ENCODE peak calls at places on chromosomes 5 and 9, in four cellular contexts. L is K562, V is WTC11, U is GM12878. K is an unnamed sample.

GRCh38 chr9:97714435-97714834 is 17.3 kb upstream of the XPA start:
- DNase-seq in U (no peak), V (no peak), L (no peak), K (peak; percentile 18)

GRCh38 chr9:2466703-2467102 is 154.9 kb upstream of the VLDLR start:
- DNase-seq in U (no peak), V (no peak), L (no peak), K (no peak)

GRCh38 chr5:135371738-135372232 is 27.2 kb downstream of the MACROH2A1 start:
- DNase-seq in L (no peak), U (no peak), V (no peak), K (no peak)

GRCh38 chr9:126226991-126227937 is 99.4 kb upstream of the MVB12B start:
- DNase-seq in U (no peak), L (no peak), V (no peak), K (no peak)

GRCh38 chr9:105432247-105432857 is 15.5 kb upstream of the FSD1L start:
- DNase-seq in V (no peak), L (no peak), U (no peak), K (peak; percentile 70)

GRCh38 chr5:136133416-136134383 is 1.1 kb downstream of the SMAD5 start:
- DNase-seq in V (peak; percentile 18), L (peak; percentile 64), U (no peak), K (peak; percentile 52)

GRCh38 chr5:73748510-73749410 is 122.8 kb downstream of the ARHGEF28 start:
- DNase-seq in U (no peak), L (no peak), V (no peak), K (no peak)

GRCh38 chr5:147892696-147893296 is 13.5 kb downstream of the C5orf46 start:
- DNase-seq in V (no peak), L (no peak), U (no peak), K (no peak)

GRCh38 chr5:86968311-86968753 is 299.4 kb upstream of the RASA1 start:
- DNase-seq in U (no peak), V (no peak), L (peak; percentile 10), K (peak; percentile 20)

GRCh38 chr9:108475813-108476212 is 380.0 kb downstream of the ACTL7B start:
- DNase-seq in V (no peak), U (no peak), L (no peak), K (peak; percentile 23)

GRCh38 chr5:15499528-15500325 is at the start of gene FBXL7:
- DNase-seq in V (peak; percentile 83), U (no peak), L (no peak), K (peak; percentile 4)

GRCh38 chr9:99354104-99354503 is 132.0 kb downstream of the SEC61B start:
- DNase-seq in V (no peak), L (no peak), U (no peak), K (no peak)

GRCh38 chr5:103389362-103389761 is 130.8 kb downstream of the MACIR start:
- DNase-seq in L (no peak), V (no peak), U (no peak), K (no peak)

GRCh38 chr5:90689064-90689463 is 130.5 kb downstream of the ADGRV1 start:
- DNase-seq in U (no peak), L (peak; percentile 36), V (peak; percentile 18), K (no peak)

GRCh38 chr9:23590601-23591000 is 235.4 kb downstream of the ELAVL2 start:
- DNase-seq in L (no peak), V (no peak), U (no peak), K (no peak)

GRCh38 chr5:162488077-162488476 is 420.5 kb downstream of the GABRG2 start:
- DNase-seq in L (no peak), U (no peak), V (no peak), K (no peak)

GRCh38 chr5:4584982-4585381 is 555.1 kb upstream of the ADAMTS16 start:
- DNase-seq in U (no peak), L (no peak), V (no peak), K (no peak)

GRCh38 chr5:20572560-20572959 is 584.6 kb upstream of the CDH18 start:
- DNase-seq in V (no peak), U (no peak), L (no peak), K (no peak)

GRCh38 chr9:124858330-124859046 is 3.3 kb downstream of the RPL35 start:
- DNase-seq in V (no peak), U (no peak), L (no peak), K (no peak)

GRCh38 chr5:109062669-109063068 is 315.0 kb downstream of the FER start:
- DNase-seq in U (no peak), L (no peak), V (no peak), K (no peak)

GRCh38 chr5:53877243-53877642 is 316.8 kb downstream of the NDUFS4 start:
- DNase-seq in V (no peak), U (no peak), L (no peak), K (no peak)

GRCh38 chr5:77292026-77292757 is 81.7 kb downstream of the PDE8B start:
- DNase-seq in V (no peak), L (no peak), U (no peak), K (no peak)

GRCh38 chr9:36450110-36450732 is 50.2 kb upstream of the RNF38 start:
- DNase-seq in L (peak; percentile 54), U (no peak), V (no peak), K (peak; percentile 66)

GRCh38 chr9:112532427-112532826 is 45.8 kb downstream of the KIAA1958 start:
- DNase-seq in U (no peak), L (no peak), V (no peak), K (no peak)

GRCh38 chr5:74772359-74772758 is 5.3 kb downstream of the NSA2 start:
- DNase-seq in V (no peak), L (no peak), U (no peak), K (peak; percentile 62)

GRCh38 chr5:143600396-143601075 is 197.1 kb upstream of the NR3C1 start:
- DNase-seq in U (no peak), L (no peak), V (no peak), K (peak; percentile 76)

GRCh38 chr5:151096001-151096373 is 15.2 kb upstream of the TNIP1 start:
- DNase-seq in V (no peak), U (no peak), L (no peak), K (no peak)

GRCh38 chr5:41722359-41722950 is 147.8 kb downstream of the OXCT1 start:
- DNase-seq in L (no peak), V (peak; percentile 14), U (no peak), K (no peak)
- TF ChIP-seq ETV6 in L (no peak), V (no peak), U (no peak), K (no peak)

GRCh38 chr5:80958611-80959010 is 1.6 kb upstream of the RASGRF2 start:
- DNase-seq in V (no peak), U (no peak), L (no peak), K (no peak)
- TF ChIP-seq ETV6 in V (no peak), U (no peak), L (no peak), K (no peak)

DNA sequence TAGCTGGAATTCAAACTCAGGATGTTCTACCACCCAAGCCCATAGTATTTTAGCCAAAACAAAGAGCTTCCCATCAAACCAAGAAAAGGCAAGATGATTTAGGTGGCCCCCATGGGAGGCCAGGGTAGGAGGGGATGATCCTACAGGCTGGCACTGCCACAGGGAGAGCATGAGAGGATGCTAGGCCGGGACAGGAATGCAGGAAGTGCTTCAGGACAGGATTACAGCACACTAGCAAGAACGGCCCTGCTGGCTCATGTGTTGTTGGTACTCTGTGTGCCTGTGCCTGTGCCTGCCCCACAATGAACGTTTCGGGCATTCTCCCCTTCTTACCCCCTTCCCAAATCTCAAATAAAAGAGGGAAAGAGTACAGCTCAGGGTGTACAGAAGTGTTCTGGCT is 110.7 kb upstream of the TRIM32 start:
- DNase-seq in U (no peak), L (no peak), V (no peak), K (no peak)
- TF ChIP-seq ETV6 in U (no peak), L (no peak), V (no peak), K (no peak)

DNA sequence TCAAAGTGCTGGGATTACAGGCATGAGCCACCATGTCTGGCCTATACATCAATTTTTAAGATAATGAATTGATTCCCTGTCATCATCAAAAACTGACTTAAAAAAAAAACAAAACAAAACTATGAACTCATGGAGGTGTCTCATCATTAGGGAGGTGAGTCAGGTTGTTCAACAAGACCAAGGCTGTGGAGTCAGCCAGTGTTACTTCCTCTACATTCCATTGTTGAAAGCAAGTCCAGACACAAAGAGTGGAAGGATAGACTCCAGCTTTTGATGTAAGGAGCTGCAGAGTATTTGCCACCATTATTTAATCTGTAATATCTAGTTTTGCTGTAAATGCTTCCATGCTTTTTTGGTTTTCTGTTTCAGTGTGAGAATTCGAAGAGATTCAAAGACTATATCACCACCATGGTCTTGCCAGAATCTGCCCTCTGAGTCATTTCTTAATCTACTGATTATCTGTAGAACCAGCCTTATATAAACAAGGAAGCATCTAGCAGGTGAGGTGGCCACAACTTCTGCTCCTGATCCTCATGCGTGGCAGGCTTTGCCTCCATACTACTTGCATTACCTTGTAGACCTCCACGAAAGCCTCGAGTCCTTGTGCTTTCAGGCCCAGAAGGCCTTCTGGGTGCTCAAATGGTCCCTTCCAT is 156.1 kb downstream of the FGF1 start:
- DNase-seq in V (no peak), L (no peak), U (no peak), K (peak; percentile 59)
- TF ChIP-seq ETV6 in V (no peak), L (no peak), U (no peak), K (no peak)

GRCh38 chr9:131840220-131840619 is 100.3 kb upstream of the RAPGEF1 start:
- DNase-seq in V (no peak), U (no peak), L (peak; percentile 18), K (no peak)

GRCh38 chr9:131839281-131840084 is 99.6 kb upstream of the RAPGEF1 start:
- DNase-seq in L (peak; percentile 47), U (no peak), V (no peak), K (no peak)

GRCh38 chr9:131837316-131837715 is 97.4 kb upstream of the RAPGEF1 start:
- DNase-seq in V (peak; percentile 46), L (no peak), U (no peak), K (peak; percentile 7)

GRCh38 chr9:131837836-131838235 is 98.0 kb upstream of the RAPGEF1 start:
- DNase-seq in U (no peak), V (no peak), L (no peak), K (no peak)

DNA sequence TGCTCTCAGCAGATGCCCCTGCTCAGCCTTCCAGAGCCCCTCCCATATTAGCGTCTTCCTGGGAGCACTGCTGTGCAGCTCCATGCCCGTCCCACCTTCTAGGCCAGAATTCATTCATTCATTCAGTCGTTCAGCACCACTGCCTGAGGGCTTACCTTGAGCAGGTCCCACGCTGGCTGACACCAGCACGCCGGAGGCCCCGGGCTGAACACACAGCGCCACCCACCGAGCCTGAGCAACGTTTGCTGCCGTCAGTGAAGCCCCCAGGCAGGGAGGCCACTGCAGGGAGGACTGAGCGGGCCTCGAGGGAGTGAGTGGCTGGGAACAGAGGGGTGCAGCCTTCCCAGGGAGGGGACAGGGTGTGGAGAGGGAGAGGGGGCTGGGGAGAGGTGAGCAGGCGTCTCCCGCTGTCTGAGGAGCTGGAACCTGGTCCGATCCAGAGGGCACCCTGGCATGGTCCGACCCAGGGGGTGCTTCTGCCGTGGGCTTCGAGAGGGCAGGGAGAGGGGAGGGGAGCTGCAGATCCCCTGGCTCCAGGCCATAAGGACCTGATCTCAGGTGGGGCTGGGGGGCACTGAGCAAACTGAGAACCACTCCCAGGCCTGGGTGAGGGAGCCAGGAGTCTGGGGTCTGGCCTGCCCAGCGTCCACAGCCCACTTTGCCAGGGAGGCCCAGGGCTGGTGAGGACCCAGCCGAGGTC is 98.9 kb upstream of the RAPGEF1 start:
- DNase-seq in V (no peak), U (no peak), L (no peak), K (no peak)
- TF ChIP-seq ETV6 in V (no peak), U (no peak), L (no peak), K (no peak)

K was measured in HepG2.